ENCODE peak calls at places on chromosomes 3 and 15, in four cellular contexts. U is GM12878, T is K562, P is HL-60. X is an unnamed sample.

GRCh38 chr3:160870327-160870726 is 114.3 kb downstream of the PPM1L start:
- DNase-seq in T (no peak), U (no peak), P (no peak), X (no peak)

GRCh38 chr3:57582470-57583168 is 14.5 kb downstream of the ARF4 start:
- DNase-seq in U (no peak), T (no peak), P (no peak), X (no peak)

GRCh38 chr3:6425289-6425820 is 435.6 kb upstream of the GRM7 start:
- DNase-seq in U (no peak), T (no peak), P (no peak), X (no peak)

GRCh38 chr3:69712933-69713332 is 26.3 kb upstream of the MITF start:
- DNase-seq in P (no peak), T (no peak), U (no peak), X (no peak)

GRCh38 chr3:121998030-121998580 is 23.9 kb downstream of the ILDR1 start:
- DNase-seq in T (no peak), U (no peak), P (peak; percentile 76), X (no peak)

GRCh38 chr3:172630316-172630715 is 80.6 kb downstream of the NCEH1 start:
- DNase-seq in U (no peak), T (no peak), P (no peak), X (no peak)

GRCh38 chr3:171056528-171056927 is 30.0 kb upstream of the SLC2A2 start:
- DNase-seq in P (no peak), U (no peak), T (no peak), X (no peak)

GRCh38 chr3:193895409-193895808 is 240.5 kb upstream of the HES1 start:
- DNase-seq in P (no peak), U (no peak), T (no peak), X (no peak)

GRCh38 chr3:184604039-184604955 is 42.7 kb downstream of the EPHB3 start:
- DNase-seq in T (peak; percentile 50), U (no peak), P (no peak), X (no peak)

GRCh38 chr3:95715137-95715536 is 1099.3 kb upstream of the EPHA6 start:
- DNase-seq in U (no peak), P (no peak), T (no peak), X (no peak)

GRCh38 chr15:69760890-69761568 is 308.4 kb downstream of the RPLP1 start:
- DNase-seq in P (peak; percentile 98), U (peak; percentile 62), T (no peak), X (peak; percentile 37)

GRCh38 chr3:187186801-187187421 is 10.4 kb upstream of the RTP1 start:
- DNase-seq in T (peak; percentile 28), U (no peak), P (no peak), X (no peak)

GRCh38 chr3:68256635-68257034 is 602.2 kb upstream of the SUCLG2 start:
- DNase-seq in P (no peak), U (no peak), T (no peak), X (no peak)

GRCh38 chr3:170572665-170573253 is 13.1 kb downstream of the SLC7A14 start:
- DNase-seq in T (no peak), U (peak; percentile 40), P (no peak), X (no peak)

GRCh38 chr3:174495928-174496327 is 363.2 kb upstream of the NAALADL2 start:
- DNase-seq in T (no peak), U (no peak), P (no peak), X (no peak)

GRCh38 chr15:37084602-37085001 is 15.7 kb downstream of the MEIS2 start:
- DNase-seq in U (no peak), P (no peak), T (no peak), X (no peak)

GRCh38 chr3:30659270-30660127 is 53.1 kb downstream of the TGFBR2 start:
- DNase-seq in U (no peak), P (no peak), T (no peak), X (no peak)

GRCh38 chr15:27210176-27210575 is 239.2 kb downstream of the GABRG3 start:
- DNase-seq in U (no peak), P (no peak), T (no peak), X (no peak)

GRCh38 chr15:96870510-96871039 is 540.1 kb downstream of the NR2F2 start:
- DNase-seq in T (no peak), P (no peak), U (no peak), X (no peak)

GRCh38 chr15:90889736-90890456 is 5.6 kb downstream of the FES start:
- DNase-seq in T (no peak), P (no peak), U (no peak), X (no peak)

GRCh38 chr3:139934557-139935070 is 371 bp upstream of the CLSTN2 start:
- DNase-seq in P (no peak), T (no peak), U (no peak), X (no peak)

GRCh38 chr3:159674583-159674982 is 314.1 kb upstream of the IL12A start:
- DNase-seq in P (no peak), U (no peak), T (no peak), X (no peak)

GRCh38 chr15:50150349-50150748 is 31.3 kb upstream of the ATP8B4 start:
- DNase-seq in P (no peak), T (no peak), U (no peak), X (no peak)

GRCh38 chr3:161069441-161070251 is 35.5 kb downstream of the B3GALNT1 start:
- DNase-seq in P (peak; percentile 59), T (no peak), U (peak; percentile 94), X (peak; percentile 13)

GRCh38 chr3:8767667-8768363 is 1.6 kb downstream of the OXTR start:
- DNase-seq in T (no peak), P (no peak), U (no peak), X (peak; percentile 62)

GRCh38 chr3:142210144-142210543 is 15.2 kb downstream of the GK5 start:
- DNase-seq in P (no peak), T (no peak), U (no peak), X (no peak)

GRCh38 chr3:150515210-150515609 is 31.1 kb downstream of the SERP1 start:
- DNase-seq in U (no peak), P (no peak), T (no peak), X (no peak)

GRCh38 chr3:161406594-161407555 is 35.6 kb upstream of the SPTSSB start:
- DNase-seq in P (no peak), T (no peak), U (no peak), X (no peak)

GRCh38 chr15:66151809-66152208 is 101.7 kb downstream of the MEGF11 start:
- DNase-seq in P (no peak), U (no peak), T (no peak), X (no peak)

GRCh38 chr3:40780801-40781406 is 256.1 kb downstream of the ZNF621 start:
- DNase-seq in U (no peak), T (no peak), P (no peak), X (no peak)

GRCh38 chr3:152857082-152857481 is 22.2 kb downstream of the P2RY1 start:
- DNase-seq in T (no peak), P (no peak), U (no peak), X (no peak)

GRCh38 chr15:77181305-77182074 is 110.6 kb upstream of the TSPAN3 start:
- DNase-seq in P (no peak), U (peak; percentile 82), T (no peak), X (no peak)

GRCh38 chr3:185912929-185913901 is 24.6 kb downstream of the TRA2B start:
- DNase-seq in P (no peak), T (no peak), U (no peak), X (no peak)

GRCh38 chr3:157832588-157832987 is 273.6 kb downstream of the SHOX2 start:
- DNase-seq in U (no peak), P (no peak), T (no peak), X (no peak)

GRCh38 chr3:42351221-42351620 is 59.2 kb downstream of the LYZL4 start:
- DNase-seq in U (no peak), P (no peak), T (no peak), X (no peak)

DNA sequence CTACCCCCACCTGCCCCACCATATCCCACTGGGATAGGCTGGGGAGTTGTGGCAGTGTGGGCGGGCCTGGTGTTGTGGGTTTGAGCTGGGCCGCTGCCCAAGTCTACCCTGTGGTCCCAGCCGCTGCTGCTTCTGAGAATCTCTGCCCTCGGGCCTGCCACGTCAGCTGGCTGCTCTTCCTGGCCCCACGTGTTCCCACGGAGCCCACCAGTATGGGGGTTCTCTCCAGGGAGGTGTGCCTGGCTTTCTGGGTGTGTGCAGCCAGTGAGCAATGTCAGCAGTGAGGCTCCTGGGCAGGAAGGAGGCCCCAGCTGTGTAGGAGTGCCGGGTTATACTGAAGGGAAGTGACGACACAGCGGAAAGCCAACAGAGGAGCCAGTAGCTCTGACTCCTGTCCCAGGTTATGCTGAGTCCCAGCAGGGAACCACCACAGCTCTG is 10.5 kb downstream of the GNAI2 start:
- DNase-seq in P (no peak), T (peak; percentile 49), U (no peak), X (peak; percentile 83)
- TF ChIP-seq SPI1 in P (peak; percentile 56), T (peak; percentile 51), U (peak; percentile 29), X (peak; percentile 53)

GRCh38 chr3:196149375-196149774 is 61.8 kb downstream of the ZDHHC19 start:
- DNase-seq in P (no peak), T (no peak), U (no peak), X (no peak)
- TF ChIP-seq POLR2AphosphoS5 in P (no peak), T (no peak), U (no peak), X (no peak)

DNA sequence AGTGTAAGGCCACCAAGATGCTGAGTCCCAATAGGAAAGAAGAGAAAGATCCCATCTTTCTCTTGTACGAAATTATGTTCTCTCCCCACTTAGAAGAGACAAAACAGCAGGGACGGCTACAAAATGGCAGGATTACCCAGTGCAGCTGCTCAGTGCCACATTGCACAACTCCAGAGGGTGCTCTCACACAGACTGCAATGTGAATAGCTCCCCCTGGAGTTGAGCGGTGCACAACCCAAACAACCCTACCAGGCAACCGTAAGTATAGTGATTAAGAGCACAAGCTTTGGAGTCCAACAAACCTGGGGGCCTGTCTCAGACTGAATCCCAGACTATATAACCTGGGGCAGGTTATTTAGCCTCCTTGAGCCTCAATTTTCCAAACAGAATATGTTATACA is 3.1 kb upstream of the BHLHE40 start:
- DNase-seq in T (peak; percentile 63), U (no peak), P (peak; percentile 88), X (no peak)
- TF ChIP-seq SPI1 in T (no peak), U (no peak), P (no peak), X (no peak)

DNA sequence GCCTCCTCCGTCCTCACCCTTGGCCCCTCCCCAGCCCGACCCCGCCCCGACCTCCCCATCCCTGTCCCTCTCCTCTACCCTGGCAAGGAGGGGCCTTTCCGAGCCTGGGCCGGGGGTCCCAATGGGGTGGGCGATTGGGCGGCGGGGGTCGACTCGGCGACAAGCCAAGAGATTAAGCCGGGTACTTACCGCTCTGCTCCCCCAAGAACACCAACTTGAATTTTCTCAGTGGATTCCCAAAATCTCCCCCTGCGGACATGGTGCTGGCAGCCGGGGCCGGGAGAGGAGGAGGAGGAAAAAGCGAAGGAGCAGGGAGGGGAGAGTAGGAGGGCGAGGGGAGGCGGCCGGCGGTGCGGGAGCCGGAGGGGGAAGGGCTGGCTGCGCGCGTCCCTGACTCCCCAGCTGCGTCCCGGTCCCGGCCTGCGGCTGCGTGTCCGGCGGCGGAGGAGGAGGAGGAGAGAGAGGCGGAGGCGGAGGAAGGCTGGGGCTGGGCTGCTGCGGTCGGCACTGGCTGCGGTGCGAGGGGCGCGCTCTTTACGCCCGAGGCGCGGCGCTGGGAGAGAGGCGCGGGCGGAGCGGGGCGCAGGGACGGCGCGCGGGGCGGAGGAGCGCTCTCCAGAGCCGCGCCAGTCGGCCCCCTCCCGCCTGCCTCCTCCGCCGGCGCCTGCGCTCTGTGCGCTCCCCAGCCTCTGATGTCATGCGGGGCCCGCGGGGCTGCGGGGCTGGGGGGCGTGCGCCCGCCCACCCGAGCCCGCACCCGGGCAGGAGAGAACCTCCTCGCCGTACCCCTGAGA is at the start of gene RAB6B:
- DNase-seq in P (peak; percentile 29), U (no peak), T (peak; percentile 80), X (peak; percentile 67)
- TF ChIP-seq POLR2AphosphoS5 in P (no peak), U (no peak), T (no peak), X (no peak)

X was measured in GM12891.